ENCODE peak calls at places on chromosome 7, in seven cellular contexts. One of them, this sample, is unnamed.

GRCh38 chr7:27117687-27118491 is 12.7 kb downstream of the HOXA4 start:
- DNase-seq in stimulated activated CD4-positive, alpha-beta T cell treated with anti-CD3 and anti-CD28 coated beads, Interleukin-1b, Interleukin-23, amount 100 ng/mL, for 24 hours: no peak
- DNase-seq in OCI-LY7: no peak
- DNase-seq in stimulated activated CD8-positive, alpha-beta memory T cell treated with anti-CD3 and anti-CD28 coated beads, Interleukin-12 subunit alpha, Interleukin-12 subunit beta, amount 100 ng/mL, for 1 hour: no peak
- DNase-seq in activated CD4-positive, alpha-beta T cell treated with anti-CD3 and anti-CD28 coated beads, Interleukin-2, amount 50 U/mL, for 24 hours: no peak
- DNase-seq in epithelial cell of proximal tubule: no peak
- DNase-seq in stimulated activated naive B cell treated with anti-CD40 and anti-IgM and Interleukin-4, amounts not matched to agents 10 μg/mL and 1 μg/mL and 100 μg/mL, for 72 hours: no peak
- DNase-seq in this sample: no peak

GRCh38 chr7:149733131-149733531 is 40.3 kb downstream of the ZNF467 start:
- DNase-seq in stimulated activated CD4-positive, alpha-beta T cell treated with anti-CD3 and anti-CD28 coated beads, Interleukin-1b, Interleukin-23, amount 100 ng/mL, for 24 hours: no peak
- DNase-seq in OCI-LY7: no peak
- DNase-seq in stimulated activated CD8-positive, alpha-beta memory T cell treated with anti-CD3 and anti-CD28 coated beads, Interleukin-12 subunit alpha, Interleukin-12 subunit beta, amount 100 ng/mL, for 1 hour: no peak
- DNase-seq in activated CD4-positive, alpha-beta T cell treated with anti-CD3 and anti-CD28 coated beads, Interleukin-2, amount 50 U/mL, for 24 hours: no peak
- DNase-seq in epithelial cell of proximal tubule: no peak
- DNase-seq in stimulated activated naive B cell treated with anti-CD40 and anti-IgM and Interleukin-4, amounts not matched to agents 10 μg/mL and 1 μg/mL and 100 μg/mL, for 72 hours: no peak
- DNase-seq in this sample: no peak

GRCh38 chr7:7114575-7115291 is 67.6 kb upstream of the C1GALT1 start:
- DNase-seq in stimulated activated CD4-positive, alpha-beta T cell treated with anti-CD3 and anti-CD28 coated beads, Interleukin-1b, Interleukin-23, amount 100 ng/mL, for 24 hours: no peak
- DNase-seq in OCI-LY7: no peak
- DNase-seq in stimulated activated CD8-positive, alpha-beta memory T cell treated with anti-CD3 and anti-CD28 coated beads, Interleukin-12 subunit alpha, Interleukin-12 subunit beta, amount 100 ng/mL, for 1 hour: no peak
- DNase-seq in activated CD4-positive, alpha-beta T cell treated with anti-CD3 and anti-CD28 coated beads, Interleukin-2, amount 50 U/mL, for 24 hours: no peak
- DNase-seq in epithelial cell of proximal tubule: no peak
- DNase-seq in stimulated activated naive B cell treated with anti-CD40 and anti-IgM and Interleukin-4, amounts not matched to agents 10 μg/mL and 1 μg/mL and 100 μg/mL, for 72 hours: no peak
- DNase-seq in this sample: no peak

GRCh38 chr7:105219771-105220160 is 169.0 kb downstream of the SRPK2 start:
- DNase-seq in stimulated activated CD4-positive, alpha-beta T cell treated with anti-CD3 and anti-CD28 coated beads, Interleukin-1b, Interleukin-23, amount 100 ng/mL, for 24 hours: no peak
- DNase-seq in OCI-LY7: no peak
- DNase-seq in stimulated activated CD8-positive, alpha-beta memory T cell treated with anti-CD3 and anti-CD28 coated beads, Interleukin-12 subunit alpha, Interleukin-12 subunit beta, amount 100 ng/mL, for 1 hour: no peak
- DNase-seq in activated CD4-positive, alpha-beta T cell treated with anti-CD3 and anti-CD28 coated beads, Interleukin-2, amount 50 U/mL, for 24 hours: no peak
- DNase-seq in epithelial cell of proximal tubule: no peak
- DNase-seq in stimulated activated naive B cell treated with anti-CD40 and anti-IgM and Interleukin-4, amounts not matched to agents 10 μg/mL and 1 μg/mL and 100 μg/mL, for 72 hours: no peak
- DNase-seq in this sample: no peak

GRCh38 chr7:106057204-106057961 is 54.7 kb downstream of the SYPL1 start:
- DNase-seq in stimulated activated CD4-positive, alpha-beta T cell treated with anti-CD3 and anti-CD28 coated beads, Interleukin-1b, Interleukin-23, amount 100 ng/mL, for 24 hours: no peak
- DNase-seq in OCI-LY7: peak; percentile 68
- DNase-seq in stimulated activated CD8-positive, alpha-beta memory T cell treated with anti-CD3 and anti-CD28 coated beads, Interleukin-12 subunit alpha, Interleukin-12 subunit beta, amount 100 ng/mL, for 1 hour: no peak
- DNase-seq in activated CD4-positive, alpha-beta T cell treated with anti-CD3 and anti-CD28 coated beads, Interleukin-2, amount 50 U/mL, for 24 hours: no peak
- DNase-seq in epithelial cell of proximal tubule: no peak
- DNase-seq in stimulated activated naive B cell treated with anti-CD40 and anti-IgM and Interleukin-4, amounts not matched to agents 10 μg/mL and 1 μg/mL and 100 μg/mL, for 72 hours: no peak
- DNase-seq in this sample: no peak

GRCh38 chr7:73738220-73738611 is 386 bp downstream of the ABHD11 start:
- DNase-seq in stimulated activated CD4-positive, alpha-beta T cell treated with anti-CD3 and anti-CD28 coated beads, Interleukin-1b, Interleukin-23, amount 100 ng/mL, for 24 hours: peak; percentile 68
- DNase-seq in OCI-LY7: peak; percentile 78
- DNase-seq in stimulated activated CD8-positive, alpha-beta memory T cell treated with anti-CD3 and anti-CD28 coated beads, Interleukin-12 subunit alpha, Interleukin-12 subunit beta, amount 100 ng/mL, for 1 hour: no peak
- DNase-seq in activated CD4-positive, alpha-beta T cell treated with anti-CD3 and anti-CD28 coated beads, Interleukin-2, amount 50 U/mL, for 24 hours: peak; percentile 54
- DNase-seq in epithelial cell of proximal tubule: no peak
- DNase-seq in stimulated activated naive B cell treated with anti-CD40 and anti-IgM and Interleukin-4, amounts not matched to agents 10 μg/mL and 1 μg/mL and 100 μg/mL, for 72 hours: peak; percentile 27
- DNase-seq in this sample: peak; percentile 72

GRCh38 chr7:150401861-150402631 is 22.9 kb downstream of the ZNF775 start:
- DNase-seq in stimulated activated CD4-positive, alpha-beta T cell treated with anti-CD3 and anti-CD28 coated beads, Interleukin-1b, Interleukin-23, amount 100 ng/mL, for 24 hours: no peak
- DNase-seq in OCI-LY7: no peak
- DNase-seq in stimulated activated CD8-positive, alpha-beta memory T cell treated with anti-CD3 and anti-CD28 coated beads, Interleukin-12 subunit alpha, Interleukin-12 subunit beta, amount 100 ng/mL, for 1 hour: no peak
- DNase-seq in activated CD4-positive, alpha-beta T cell treated with anti-CD3 and anti-CD28 coated beads, Interleukin-2, amount 50 U/mL, for 24 hours: no peak
- DNase-seq in epithelial cell of proximal tubule: no peak
- DNase-seq in stimulated activated naive B cell treated with anti-CD40 and anti-IgM and Interleukin-4, amounts not matched to agents 10 μg/mL and 1 μg/mL and 100 μg/mL, for 72 hours: no peak
- DNase-seq in this sample: no peak

GRCh38 chr7:146375155-146375554 is 258.6 kb downstream of the CNTNAP2 start:
- DNase-seq in stimulated activated CD4-positive, alpha-beta T cell treated with anti-CD3 and anti-CD28 coated beads, Interleukin-1b, Interleukin-23, amount 100 ng/mL, for 24 hours: no peak
- DNase-seq in OCI-LY7: no peak
- DNase-seq in stimulated activated CD8-positive, alpha-beta memory T cell treated with anti-CD3 and anti-CD28 coated beads, Interleukin-12 subunit alpha, Interleukin-12 subunit beta, amount 100 ng/mL, for 1 hour: no peak
- DNase-seq in activated CD4-positive, alpha-beta T cell treated with anti-CD3 and anti-CD28 coated beads, Interleukin-2, amount 50 U/mL, for 24 hours: no peak
- DNase-seq in epithelial cell of proximal tubule: no peak
- DNase-seq in stimulated activated naive B cell treated with anti-CD40 and anti-IgM and Interleukin-4, amounts not matched to agents 10 μg/mL and 1 μg/mL and 100 μg/mL, for 72 hours: no peak
- DNase-seq in this sample: no peak

GRCh38 chr7:116911799-116912198 is 41.5 kb upstream of the ST7 start:
- DNase-seq in stimulated activated CD4-positive, alpha-beta T cell treated with anti-CD3 and anti-CD28 coated beads, Interleukin-1b, Interleukin-23, amount 100 ng/mL, for 24 hours: no peak
- DNase-seq in OCI-LY7: no peak
- DNase-seq in stimulated activated CD8-positive, alpha-beta memory T cell treated with anti-CD3 and anti-CD28 coated beads, Interleukin-12 subunit alpha, Interleukin-12 subunit beta, amount 100 ng/mL, for 1 hour: no peak
- DNase-seq in activated CD4-positive, alpha-beta T cell treated with anti-CD3 and anti-CD28 coated beads, Interleukin-2, amount 50 U/mL, for 24 hours: no peak
- DNase-seq in epithelial cell of proximal tubule: no peak
- DNase-seq in stimulated activated naive B cell treated with anti-CD40 and anti-IgM and Interleukin-4, amounts not matched to agents 10 μg/mL and 1 μg/mL and 100 μg/mL, for 72 hours: no peak
- DNase-seq in this sample: no peak